ENCODE peak calls at places on chromosomes 11 and 22, in four cellular contexts. Z is NCI-H1092 treated with DMSO at 0.1 percent for 48 hours, U is COLO829, D is HT-29. I is an unnamed sample.

GRCh38 chr11:38266691-38267090 is 1668.7 kb upstream of the RAG2 start:
- DNase-seq in U (no peak), Z (no peak), D (no peak), I (no peak)

GRCh38 chr11:61917043-61917356 is 366 bp downstream of the RAB3IL1 start:
- DNase-seq in U (no peak), Z (no peak), D (no peak), I (no peak)

GRCh38 chr11:79615425-79615824 is 174.6 kb upstream of the TENM4 start:
- DNase-seq in D (no peak), Z (no peak), U (no peak), I (no peak)

GRCh38 chr22:33844273-33844672 is 76.0 kb downstream of the LARGE1 start:
- DNase-seq in D (no peak), Z (no peak), U (no peak), I (no peak)

GRCh38 chr11:45314900-45315299 is 28.8 kb upstream of the SYT13 start:
- DNase-seq in U (no peak), Z (no peak), D (no peak), I (no peak)

GRCh38 chr22:23180301-23180892 is at the start of gene BCR:
- DNase-seq in Z (peak; percentile 41), D (peak; percentile 49), U (peak; percentile 54), I (peak; percentile 63)

GRCh38 chr11:45573728-45574127 is 91.7 kb downstream of the CHST1 start:
- DNase-seq in Z (no peak), D (no peak), U (no peak), I (no peak)

GRCh38 chr11:8005556-8005955 is 18.4 kb downstream of the EIF3F start:
- DNase-seq in U (no peak), Z (no peak), D (no peak), I (no peak)

GRCh38 chr22:26551568-26551967 is 38.4 kb downstream of the TPST2 start:
- DNase-seq in Z (no peak), D (no peak), U (no peak), I (no peak)

GRCh38 chr11:45333023-45333422 is 46.9 kb upstream of the SYT13 start:
- DNase-seq in U (no peak), D (no peak), Z (peak; percentile 44), I (no peak)

GRCh38 chr22:23306438-23306921 is 126.2 kb downstream of the BCR start:
- DNase-seq in Z (no peak), U (no peak), D (no peak), I (no peak)

GRCh38 chr11:44621140-44621681 is 55.7 kb downstream of the CD82 start:
- DNase-seq in U (peak; percentile 57), D (peak; percentile 78), Z (peak; percentile 57), I (peak; percentile 55)

GRCh38 chr22:24407884-24408283 is 19.5 kb upstream of the ADORA2A start:
- DNase-seq in D (no peak), Z (no peak), U (no peak), I (no peak)

GRCh38 chr11:31089117-31089516 is 280.4 kb downstream of the DCDC1 start:
- DNase-seq in D (no peak), U (no peak), Z (no peak), I (no peak)

GRCh38 chr22:39345231-39345630 is 4.6 kb upstream of the SYNGR1 start:
- DNase-seq in D (no peak), U (no peak), Z (no peak), I (no peak)

GRCh38 chr11:118953265-118953664 is 2.8 kb upstream of the UPK2 start:
- DNase-seq in Z (peak; percentile 36), D (no peak), U (no peak), I (peak; percentile 79)

GRCh38 chr22:49996532-49997220 is 15.9 kb downstream of the IL17REL start:
- DNase-seq in D (no peak), Z (no peak), U (no peak), I (no peak)

GRCh38 chr11:87628161-87628560 is 547.1 kb downstream of the RAB38 start:
- DNase-seq in Z (no peak), U (no peak), D (no peak), I (no peak)

GRCh38 chr11:17021550-17021949 is 7.3 kb upstream of the PLEKHA7 start:
- DNase-seq in Z (no peak), U (peak; percentile 45), D (no peak), I (no peak)

GRCh38 chr11:33692013-33692504 is 8.6 kb downstream of the C11orf91 start:
- DNase-seq in Z (peak; percentile 85), U (peak; percentile 72), D (peak; percentile 94), I (peak; percentile 30)

GRCh38 chr11:96045622-96046456 is 121.9 kb upstream of the MTMR2 start:
- DNase-seq in U (no peak), D (no peak), Z (no peak), I (peak; percentile 1)

GRCh38 chr11:36509265-36509664 is 807 bp downstream of the TRAF6 start:
- DNase-seq in U (no peak), Z (no peak), D (no peak), I (peak; percentile 22)

GRCh38 chr22:44351685-44352377 is 39.1 kb upstream of the SHISAL1 start:
- DNase-seq in Z (no peak), U (no peak), D (no peak), I (no peak)

GRCh38 chr11:88206746-88207145 is 31.5 kb upstream of the RAB38 start:
- DNase-seq in Z (no peak), U (no peak), D (no peak), I (no peak)

GRCh38 chr11:134453441-134453840 is 41.4 kb upstream of the B3GAT1 start:
- DNase-seq in Z (no peak), D (no peak), U (no peak), I (no peak)

GRCh38 chr11:74685905-74686304 is 45.3 kb downstream of the CHRDL2 start:
- DNase-seq in Z (no peak), D (no peak), U (no peak), I (no peak)

GRCh38 chr11:8567597-8568198 is 26.3 kb downstream of the STK33 start:
- DNase-seq in U (peak; percentile 7), D (no peak), Z (no peak), I (no peak)